ENCODE peak calls at places on chromosomes 11 and 22, in seven cellular contexts. One of them, this sample, is unnamed.

GRCh38 chr11:79152511-79152910 is 288.3 kb downstream of the TENM4 start:
- DNase-seq in esophagus squamous epithelium: no peak
- DNase-seq in MV-4-11: no peak
- DNase-seq in T-cell: no peak
- DNase-seq in amygdala: no peak
- DNase-seq in hippocampal formation: peak
- DNase-seq in T-helper 17 cell: no peak
- DNase-seq in this sample: no peak

GRCh38 chr11:119829407-119829806 is 100.4 kb upstream of the NECTIN1 start:
- DNase-seq in esophagus squamous epithelium: no peak
- DNase-seq in MV-4-11: no peak
- DNase-seq in T-cell: no peak
- DNase-seq in amygdala: no peak
- DNase-seq in hippocampal formation: no peak
- DNase-seq in T-helper 17 cell: no peak
- DNase-seq in this sample: no peak

GRCh38 chr11:65172600-65172999 is 2.6 kb downstream of the SPDYC start:
- DNase-seq in esophagus squamous epithelium: no peak
- DNase-seq in MV-4-11: no peak
- DNase-seq in T-cell: no peak
- DNase-seq in amygdala: no peak
- DNase-seq in hippocampal formation: no peak
- DNase-seq in T-helper 17 cell: no peak
- DNase-seq in this sample: no peak

GRCh38 chr11:72921028-72921716 is 107.0 kb downstream of the ATG16L2 start:
- DNase-seq in esophagus squamous epithelium: no peak
- DNase-seq in MV-4-11: no peak
- DNase-seq in T-cell: no peak
- DNase-seq in amygdala: no peak
- DNase-seq in hippocampal formation: no peak
- DNase-seq in T-helper 17 cell: no peak
- DNase-seq in this sample: no peak

GRCh38 chr22:49543876-49544275 is 283.8 kb downstream of the BRD1 start:
- DNase-seq in esophagus squamous epithelium: no peak
- DNase-seq in MV-4-11: no peak
- DNase-seq in T-cell: no peak
- DNase-seq in amygdala: no peak
- DNase-seq in hippocampal formation: no peak
- DNase-seq in T-helper 17 cell: no peak
- DNase-seq in this sample: no peak

GRCh38 chr22:17665884-17666283 is 27.3 kb downstream of the BCL2L13 start:
- DNase-seq in esophagus squamous epithelium: no peak
- DNase-seq in MV-4-11: no peak
- DNase-seq in T-cell: no peak
- DNase-seq in amygdala: no peak
- DNase-seq in hippocampal formation: no peak
- DNase-seq in T-helper 17 cell: no peak
- DNase-seq in this sample: no peak

GRCh38 chr11:27718853-27719574 is 18.8 kb upstream of the BDNF start:
- DNase-seq in esophagus squamous epithelium: no peak
- DNase-seq in MV-4-11: no peak
- DNase-seq in T-cell: no peak
- DNase-seq in amygdala: no peak
- DNase-seq in hippocampal formation: no peak
- DNase-seq in T-helper 17 cell: no peak
- DNase-seq in this sample: no peak

GRCh38 chr11:69295995-69296889 is 2.3 kb downstream of the MYEOV start:
- DNase-seq in esophagus squamous epithelium: no peak
- DNase-seq in MV-4-11: peak
- DNase-seq in T-cell: no peak
- DNase-seq in amygdala: no peak
- DNase-seq in hippocampal formation: no peak
- DNase-seq in T-helper 17 cell: no peak
- DNase-seq in this sample: no peak

GRCh38 chr11:46003647-46004046 is 81.2 kb downstream of the LARGE2 start:
- DNase-seq in esophagus squamous epithelium: no peak
- DNase-seq in MV-4-11: peak
- DNase-seq in T-cell: no peak
- DNase-seq in amygdala: no peak
- DNase-seq in hippocampal formation: no peak
- DNase-seq in T-helper 17 cell: no peak
- DNase-seq in this sample: no peak

GRCh38 chr22:27434898-27435297 is 366.7 kb downstream of the MN1 start:
- DNase-seq in esophagus squamous epithelium: no peak
- DNase-seq in MV-4-11: no peak
- DNase-seq in T-cell: no peak
- DNase-seq in amygdala: no peak
- DNase-seq in hippocampal formation: no peak
- DNase-seq in T-helper 17 cell: no peak
- DNase-seq in this sample: no peak

GRCh38 chr11:115191761-115192160 is 312.5 kb downstream of the CADM1 start:
- DNase-seq in esophagus squamous epithelium: no peak
- DNase-seq in MV-4-11: no peak
- DNase-seq in T-cell: no peak
- DNase-seq in amygdala: no peak
- DNase-seq in hippocampal formation: no peak
- DNase-seq in T-helper 17 cell: no peak
- DNase-seq in this sample: no peak

This sample was measured in hypothalamus.